ENCODE peak calls at places on chromosomes 1 and 21, in ten cellular contexts. H is aorta; L is neural progenitor cell; V is IMR-90; T is SK-N-SH; B is lower lobe of right lung; C is ovary; S is cardiac muscle cell; F is CD8-positive, alpha-beta memory T cell; R is CD4-positive, alpha-beta memory T cell. W is an unnamed sample. For H3K4me1 and H3K27me3, the result is how much of the 10 kb centered on the place peaks cover.

GRCh38 chr1:1284370-1285101 is 4.3 kb downstream of the SCNN1D start:
- DNase-seq in H (no peak), L (peak), V (no peak), T (peak), B (peak), C (no peak), S (no peak), F (no peak), R (peak), W (no peak)

GRCh38 chr1:91014475-91014874 is 7.4 kb downstream of the ZNF644 start:
- DNase-seq in H (no peak), L (no peak), V (no peak), T (no peak), B (no peak), C (no peak), S (no peak), F (no peak), R (no peak), W (no peak)

GRCh38 chr1:208219659-208220282 is 24.4 kb downstream of the PLXNA2 start:
- DNase-seq in H (peak), L (no peak), V (peak), T (no peak), B (peak), C (peak), S (peak), F (no peak), R (no peak), W (peak)

GRCh38 chr1:150619576-150620509 is 9.6 kb downstream of the ENSA start:
- DNase-seq in H (no peak), L (no peak), V (peak), T (peak), B (no peak), C (no peak), S (peak), F (no peak), R (peak), W (peak)

GRCh38 chr1:159921700-159922498 is 3.4 kb downstream of the TAGLN2 start:
- DNase-seq in H (no peak), L (no peak), V (peak), T (peak), B (no peak), C (no peak), S (peak), F (peak), R (peak), W (no peak)

GRCh38 chr1:84430519-84430918 is 32.2 kb downstream of the DNASE2B start:
- DNase-seq in H (no peak), L (no peak), V (no peak), T (no peak), B (no peak), C (no peak), S (no peak), F (no peak), R (no peak), W (no peak)

GRCh38 chr1:231522931-231523642 is 5.4 kb upstream of the TSNAX start:
- DNase-seq in H (no peak), L (no peak), V (no peak), T (no peak), B (no peak), C (no peak), S (no peak), F (no peak), R (no peak), W (no peak)

GRCh38 chr1:116852367-116852766 is 57.3 kb upstream of the PTGFRN start:
- DNase-seq in H (no peak), L (no peak), V (no peak), T (no peak), B (no peak), C (no peak), S (no peak), F (no peak), R (no peak), W (no peak)

GRCh38 chr1:92838519-92838918 is 6.7 kb downstream of the RPL5 start:
- DNase-seq in H (no peak), L (no peak), V (peak), T (no peak), B (no peak), C (no peak), S (no peak), F (no peak), R (no peak), W (no peak)

GRCh38 chr1:47402591-47402990 is 13.5 kb upstream of the FOXE3 start:
- DNase-seq in H (no peak), L (no peak), V (no peak), T (no peak), B (no peak), C (no peak), S (no peak), F (no peak), R (no peak), W (no peak)

GRCh38 chr1:32361308-32361673 is 994 bp downstream of the FAM229A start:
- DNase-seq in H (no peak), L (no peak), V (no peak), T (no peak), B (no peak), C (peak), S (no peak), F (no peak), R (no peak), W (no peak)

GRCh38 chr1:103942029-103942428 is 192.3 kb downstream of the AMY1C start:
- DNase-seq in H (no peak), L (peak), V (no peak), T (no peak), B (no peak), C (no peak), S (no peak), F (no peak), R (no peak), W (no peak)

GRCh38 chr1:240797050-240797449 is 185.1 kb upstream of the GREM2 start:
- DNase-seq in H (no peak), L (no peak), V (peak), T (no peak), B (no peak), C (no peak), S (no peak), F (no peak), R (no peak), W (no peak)

GRCh38 chr1:224726783-224727182 is 110.7 kb downstream of the CNIH3 start:
- DNase-seq in H (peak), L (no peak), V (peak), T (no peak), B (peak), C (peak), S (peak), F (no peak), R (no peak), W (peak)

GRCh38 chr1:161986328-161986727 is 37.3 kb downstream of the OLFML2B start:
- DNase-seq in H (no peak), L (no peak), V (no peak), T (no peak), B (no peak), C (no peak), S (no peak), F (no peak), R (no peak), W (no peak)

GRCh38 chr1:37845049-37845646 is 14.2 kb downstream of the MTF1 start:
- DNase-seq in H (no peak), L (no peak), V (no peak), T (no peak), B (no peak), C (no peak), S (no peak), F (no peak), R (no peak), W (no peak)

GRCh38 chr1:205933672-205934618 is 9.3 kb downstream of the SLC26A9 start:
- DNase-seq in H (no peak), L (peak), V (peak), T (no peak), B (no peak), C (no peak), S (peak), F (no peak), R (no peak), W (peak)

GRCh38 chr1:152141971-152142584 is 16.9 kb downstream of the RPTN start:
- DNase-seq in H (peak), L (peak), V (peak), T (peak), B (peak), C (no peak), S (peak), F (no peak), R (no peak), W (peak)

GRCh38 chr1:42259739-42260064 is 75.3 kb downstream of the FOXJ3 start:
- DNase-seq in H (no peak), L (no peak), V (peak), T (no peak), B (no peak), C (no peak), S (no peak), F (no peak), R (no peak), W (peak)

GRCh38 chr1:58922302-58923089 is 138.6 kb upstream of the JUN start:
- DNase-seq in H (peak), L (no peak), V (peak), T (no peak), B (peak), C (peak), S (peak), F (peak), R (peak), W (no peak)

GRCh38 chr1:229407206-229408026 is 26.5 kb downstream of the ACTA1 start:
- DNase-seq in H (no peak), L (peak), V (no peak), T (no peak), B (no peak), C (no peak), S (no peak), F (no peak), R (no peak), W (peak)

GRCh38 chr1:182133181-182133580 is 71.7 kb upstream of the ZNF648 start:
- DNase-seq in H (no peak), L (no peak), V (no peak), T (no peak), B (no peak), C (no peak), S (no peak), F (no peak), R (no peak), W (no peak)

GRCh38 chr1:30751830-30752650 is 5.5 kb downstream of the LAPTM5 start:
- DNase-seq in H (no peak), L (no peak), V (no peak), T (no peak), B (no peak), C (no peak), S (no peak), F (no peak), R (no peak), W (no peak)

GRCh38 chr1:218507355-218508002 is 162.3 kb downstream of the TGFB2 start:
- DNase-seq in H (no peak), L (no peak), V (no peak), T (no peak), B (no peak), C (no peak), S (no peak), F (no peak), R (no peak), W (no peak)

GRCh38 chr1:29396438-29397255 is 160.3 kb downstream of the PTPRU start:
- DNase-seq in H (no peak), L (no peak), V (peak), T (peak), B (no peak), C (no peak), S (peak), F (no peak), R (no peak), W (peak)

GRCh38 chr1:44571712-44572571 is 102.3 kb downstream of the TMEM53 start:
- DNase-seq in H (no peak), L (no peak), V (no peak), T (peak), B (no peak), C (no peak), S (peak), F (no peak), R (no peak), W (peak)

GRCh38 chr1:155182052-155182550 is 8.5 kb downstream of the TRIM46 start:
- DNase-seq in H (no peak), L (no peak), V (no peak), T (no peak), B (no peak), C (no peak), S (no peak), F (no peak), R (no peak), W (no peak)

GRCh38 chr1:230087034-230087721 is 20.1 kb downstream of the GALNT2 start:
- DNase-seq in H (no peak), L (no peak), V (no peak), T (no peak), B (no peak), C (no peak), S (no peak), F (no peak), R (no peak), W (no peak)

GRCh38 chr21:46459356-46460112 is 843 bp downstream of the DIP2A start:
- DNase-seq in H (peak), L (peak), V (peak), T (no peak), B (peak), C (peak), S (peak), F (peak), R (peak), W (peak)

GRCh38 chr1:197399691-197400521 is 131.9 kb downstream of the CRB1 start:
- DNase-seq in H (no peak), L (peak), V (peak), T (peak), B (no peak), C (no peak), S (peak), F (no peak), R (peak), W (peak)

GRCh38 chr1:15106608-15107007 is 46.9 kb upstream of the TMEM51 start:
- DNase-seq in H (no peak), L (no peak), V (no peak), T (no peak), B (peak), C (no peak), S (peak), F (no peak), R (no peak), W (no peak)

GRCh38 chr21:16865612-16866011 is 647.2 kb upstream of the CXADR start:
- DNase-seq in H (no peak), L (no peak), V (peak), T (no peak), B (no peak), C (no peak), S (no peak), F (no peak), R (no peak), W (peak)

GRCh38 chr1:233269656-233270055 is 25.9 kb downstream of the PCNX2 start:
- DNase-seq in H (no peak), L (no peak), V (peak), T (no peak), B (no peak), C (no peak), S (peak), F (no peak), R (no peak), W (peak)

GRCh38 chr1:79431341-79431740 is 424.8 kb upstream of the ADGRL4 start:
- DNase-seq in H (no peak), L (no peak), V (no peak), T (no peak), B (no peak), C (no peak), S (no peak), F (no peak), R (no peak), W (no peak)

GRCh38 chr1:210684466-210685294 is 356.0 kb downstream of the HHAT start:
- DNase-seq in H (no peak), L (no peak), V (no peak), T (no peak), B (no peak), C (no peak), S (no peak), F (no peak), R (no peak), W (no peak)

GRCh38 chr1:160830321-160831153 is 32.1 kb downstream of the CD244 start:
- DNase-seq in H (peak), L (peak), V (peak), T (peak), B (peak), C (peak), S (peak), F (peak), R (peak), W (peak)

GRCh38 chr1:25369241-25369640 is 31.1 kb downstream of the TMEM50A start:
- DNase-seq in H (no peak), L (no peak), V (no peak), T (no peak), B (no peak), C (no peak), S (no peak), F (no peak), R (no peak), W (no peak)

GRCh38 chr1:114715952-114716303 is 643 bp downstream of the NRAS start:
- DNase-seq in H (no peak), L (no peak), V (no peak), T (peak), B (no peak), C (no peak), S (no peak), F (no peak), R (no peak), W (peak)

GRCh38 chr1:230749150-230749549 is 2.0 kb downstream of the CAPN9 start:
- DNase-seq in H (peak), L (no peak), V (no peak), T (no peak), B (no peak), C (no peak), S (no peak), F (no peak), R (no peak), W (no peak)

GRCh38 chr1:156659672-156659993 is 17.6 kb downstream of the NES start:
- DNase-seq in H (no peak), L (no peak), V (no peak), T (no peak), B (no peak), C (no peak), S (no peak), F (no peak), R (no peak), W (no peak)
- H3K4me1 ChIP-seq in H (under half), L (half or more), V (under half), T (under half), B (half or more), C (under half), S (half or more), F (half or more), R (half or more), W (under half)

GRCh38 chr1:20325407-20325737 is 34.7 kb downstream of the VWA5B1 start:
- DNase-seq in H (no peak), L (no peak), V (no peak), T (no peak), B (no peak), C (no peak), S (no peak), F (no peak), R (no peak), W (no peak)
- H3K27me3 ChIP-seq in H (under half), L (under half), V (under half), T (under half), B (under half), C (under half), S (under half), F (under half), R (under half), W (under half)

GRCh38 chr1:34763142-34763781 is 3.7 kb downstream of the GJB4 start:
- DNase-seq in H (no peak), L (no peak), V (peak), T (no peak), B (no peak), C (no peak), S (no peak), F (no peak), R (no peak), W (no peak)
- H3K4me3 ChIP-seq in H (no peak), L (no peak), V (no peak), T (no peak), B (no peak), C (no peak), S (no peak), F (no peak), R (no peak), W (no peak)

GRCh38 chr1:22093513-22093912 is 41.0 kb downstream of the CDC42 start:
- DNase-seq in H (no peak), L (no peak), V (no peak), T (no peak), B (no peak), C (no peak), S (no peak), F (no peak), R (no peak), W (no peak)

GRCh38 chr1:22089134-22089571 is 36.6 kb downstream of the CDC42 start:
- DNase-seq in H (no peak), L (no peak), V (no peak), T (no peak), B (no peak), C (no peak), S (no peak), F (no peak), R (no peak), W (no peak)

DNA sequence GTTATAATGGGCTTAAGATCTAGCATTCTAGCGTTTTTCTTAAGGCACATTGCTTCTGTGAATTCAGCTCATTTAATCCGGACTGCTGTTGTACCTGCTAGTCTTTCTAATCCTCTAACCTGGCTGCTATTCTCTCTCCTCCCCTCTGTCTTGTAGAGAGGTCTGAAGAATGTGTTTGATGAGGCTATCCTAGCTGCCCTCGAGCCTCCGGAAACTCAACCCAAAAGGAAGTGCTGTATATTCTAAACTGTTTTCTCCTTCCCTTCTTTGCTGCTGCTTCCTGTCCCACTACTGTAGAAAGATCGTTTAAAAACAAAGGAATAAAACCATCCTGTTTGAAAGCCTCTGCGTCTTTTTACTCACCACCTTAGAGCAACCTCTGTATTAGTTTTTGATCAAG is 37.3 kb downstream of the CDC42 start:
- DNase-seq in H (no peak), L (peak), V (no peak), T (no peak), B (no peak), C (no peak), S (no peak), F (no peak), R (no peak), W (no peak)
- H3K4me1 ChIP-seq in H (under half), L (under half), V (under half), T (under half), B (half or more), C (under half), S (under half), F (half or more), R (half or more), W (under half)

GRCh38 chr1:226550671-226551041 is 2.1 kb downstream of the STUM start:
- DNase-seq in H (no peak), L (no peak), V (no peak), T (no peak), B (no peak), C (no peak), S (no peak), F (no peak), R (no peak), W (no peak)
- H3K27me3 ChIP-seq in H (under half), L (half or more), V (half or more), T (under half), B (under half), C (under half), S (under half), F (under half), R (under half), W (under half)

DNA sequence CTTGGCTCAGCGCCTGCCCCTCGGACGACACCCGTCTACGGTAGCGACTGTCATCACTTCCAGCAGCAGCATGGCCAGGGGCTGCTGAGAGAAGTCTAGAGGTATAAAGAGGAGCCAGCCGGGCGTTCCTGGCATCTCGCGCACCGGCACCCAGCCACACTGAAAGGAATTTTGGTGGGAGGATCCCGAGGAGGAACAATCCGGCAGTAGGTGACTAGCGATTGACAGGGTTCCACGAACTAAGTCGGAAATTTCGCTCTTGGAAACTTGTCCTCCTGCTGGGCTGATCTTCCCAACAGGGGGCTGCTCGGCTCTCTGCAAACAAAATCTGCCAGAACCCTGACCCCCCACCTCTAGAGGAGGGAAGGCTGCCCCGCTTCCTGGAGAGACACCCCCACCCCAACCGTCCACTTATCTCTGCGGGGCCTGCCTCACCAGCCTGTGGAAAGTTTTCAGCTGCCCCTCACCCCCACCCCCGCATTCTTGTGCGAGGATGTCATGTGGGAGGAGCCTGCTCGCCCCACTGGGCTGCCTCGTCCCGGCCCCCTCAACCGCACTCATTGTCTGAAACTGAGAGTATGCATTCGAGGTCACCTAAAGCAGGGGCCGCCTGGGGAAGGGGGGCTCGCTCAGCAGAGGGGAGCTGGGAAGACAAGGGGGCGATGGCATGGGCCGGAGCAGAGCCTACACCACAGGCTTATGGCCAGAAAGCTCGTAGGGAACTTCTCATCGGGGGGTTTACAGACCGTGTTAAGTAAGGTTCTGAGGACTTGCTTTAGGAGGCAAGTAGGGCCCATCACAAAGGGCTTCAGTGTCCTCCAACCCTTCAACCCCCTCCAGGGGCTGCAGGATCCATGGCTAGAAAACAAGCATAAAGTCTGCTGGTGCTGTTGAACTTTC is 9.6 kb downstream of the EPHA2 start:
- DNase-seq in H (peak), L (peak), V (peak), T (peak), B (peak), C (peak), S (peak), F (no peak), R (peak), W (peak)
- H3K4me3 ChIP-seq in H (no peak), L (peak), V (peak), T (peak), B (peak), C (peak), S (no peak), F (no peak), R (no peak), W (peak)

GRCh38 chr1:67256291-67257172 is 51.1 kb upstream of the IL12RB2 start:
- DNase-seq in H (no peak), L (peak), V (no peak), T (no peak), B (no peak), C (no peak), S (peak), F (no peak), R (no peak), W (peak)
- H3K4me1 ChIP-seq in H (under half), L (under half), V (under half), T (under half), B (under half), C (under half), S (under half), F (under half), R (under half), W (under half)